ENCODE peak calls at places on chromosomes 11 and 22, in four cellular contexts. U is GM23338, P is prostate gland, C is upper lobe of left lung. E is an unnamed sample. For H3K4me1, the result is how much of the 10 kb centered on the place peaks cover.

GRCh38 chr22:22060200-22061084 is 77.9 kb upstream of the TOP3B start:
- DNase-seq in U (peak), P (no peak), C (peak), E (no peak)

GRCh38 chr11:20192641-20193040 is 32.4 kb upstream of the DBX1 start:
- DNase-seq in U (no peak), P (no peak), C (no peak), E (no peak)

GRCh38 chr11:75583710-75584658 is 21.9 kb downstream of the SERPINH1 start:
- DNase-seq in U (peak), P (peak), C (peak), E (no peak)

GRCh38 chr11:6203327-6203726 is 2.0 kb upstream of the C11orf42 start:
- DNase-seq in U (no peak), P (no peak), C (no peak), E (no peak)

GRCh38 chr11:108154591-108154990 is 33.2 kb downstream of the ACAT1 start:
- DNase-seq in U (no peak), P (no peak), C (no peak), E (no peak)

GRCh38 chr11:44781697-44782096 is 54.9 kb downstream of the TSPAN18 start:
- DNase-seq in U (no peak), P (no peak), C (no peak), E (no peak)

GRCh38 chr11:26983645-26984044 is 10.3 kb upstream of the FIBIN start:
- DNase-seq in U (no peak), P (no peak), C (no peak), E (no peak)

GRCh38 chr11:1523077-1523476 is 36.5 kb upstream of the MOB2 start:
- DNase-seq in U (no peak), P (no peak), C (no peak), E (no peak)

GRCh38 chr11:101692980-101693379 is 109.2 kb upstream of the TRPC6 start:
- DNase-seq in U (no peak), P (no peak), C (no peak), E (no peak)

GRCh38 chr11:109071712-109072524 is 350.1 kb upstream of the C11orf87 start:
- DNase-seq in U (no peak), P (peak), C (no peak), E (no peak)

GRCh38 chr11:73323464-73323863 is 15.4 kb downstream of the ARHGEF17 start:
- DNase-seq in U (peak), P (no peak), C (peak), E (peak)

GRCh38 chr22:44137415-44137814 is 43.3 kb upstream of the PARVG start:
- DNase-seq in U (no peak), P (no peak), C (no peak), E (peak)

GRCh38 chr11:17744151-17744940 is 9.8 kb downstream of the KCNC1 start:
- DNase-seq in U (no peak), P (no peak), C (no peak), E (no peak)

GRCh38 chr11:130037058-130037457 is 32.6 kb upstream of the APLP2 start:
- DNase-seq in U (no peak), P (no peak), C (no peak), E (no peak)

GRCh38 chr11:66373261-66373660 is 1.7 kb upstream of the SLC29A2 start:
- DNase-seq in U (no peak), P (peak), C (no peak), E (no peak)

DNA sequence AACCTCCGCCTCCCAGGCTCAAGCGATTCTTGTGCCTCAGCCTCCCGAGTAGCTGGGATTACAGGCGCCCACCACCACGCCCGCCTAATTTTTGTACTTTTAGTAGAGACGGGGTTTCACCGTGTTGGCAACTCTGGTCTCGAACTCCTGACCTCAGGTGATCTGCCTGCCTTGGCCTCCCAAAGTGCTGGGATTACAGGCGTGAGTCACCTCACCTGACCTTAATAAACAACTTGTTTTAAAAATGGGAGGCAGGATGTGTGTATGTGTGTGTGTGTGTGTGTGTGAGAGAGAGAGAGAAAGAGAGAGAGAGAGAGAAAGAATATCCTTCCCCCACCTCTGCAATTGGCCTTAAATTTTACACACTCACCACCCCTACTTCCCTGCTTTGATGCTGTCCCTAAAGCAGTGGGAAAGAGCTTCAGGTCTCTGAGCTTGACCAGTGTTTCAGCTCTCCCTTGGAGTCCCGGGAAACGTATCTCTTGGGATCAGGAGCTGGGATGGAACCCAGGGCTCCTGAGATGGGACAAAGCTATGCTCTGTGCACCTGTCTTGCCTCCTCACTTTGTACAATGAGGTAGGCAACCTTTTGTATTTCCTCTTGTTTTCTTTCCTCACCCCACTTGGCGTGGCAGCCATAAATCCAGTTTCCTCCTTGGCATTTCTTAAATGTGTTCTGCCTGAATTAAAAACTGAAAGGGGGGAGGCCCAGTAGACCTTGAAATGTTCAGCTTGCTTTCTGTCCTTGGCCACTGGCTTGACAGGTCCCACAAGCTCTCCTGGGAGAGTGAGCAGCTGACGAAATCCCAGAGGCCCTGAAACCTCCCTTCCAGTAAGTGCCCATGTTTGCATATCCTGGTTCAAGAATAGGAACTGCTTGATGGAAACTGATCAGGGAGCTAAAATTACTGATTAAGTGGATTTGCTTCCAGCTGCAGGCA is 17.8 kb upstream of the XBP1 start:
- DNase-seq in U (peak), P (peak), C (no peak), E (no peak)
- H3K4me1 ChIP-seq in U (under half), P (under half), C (half or more), E (under half)

GRCh38 chr22:48587236-48587865 is 1240.3 kb downstream of the BRD1 start:
- DNase-seq in U (no peak), P (no peak), C (no peak), E (no peak)
- TF ChIP-seq POLR2AphosphoS5 in U (no peak), P (no peak), C (no peak), E (no peak)

DNA sequence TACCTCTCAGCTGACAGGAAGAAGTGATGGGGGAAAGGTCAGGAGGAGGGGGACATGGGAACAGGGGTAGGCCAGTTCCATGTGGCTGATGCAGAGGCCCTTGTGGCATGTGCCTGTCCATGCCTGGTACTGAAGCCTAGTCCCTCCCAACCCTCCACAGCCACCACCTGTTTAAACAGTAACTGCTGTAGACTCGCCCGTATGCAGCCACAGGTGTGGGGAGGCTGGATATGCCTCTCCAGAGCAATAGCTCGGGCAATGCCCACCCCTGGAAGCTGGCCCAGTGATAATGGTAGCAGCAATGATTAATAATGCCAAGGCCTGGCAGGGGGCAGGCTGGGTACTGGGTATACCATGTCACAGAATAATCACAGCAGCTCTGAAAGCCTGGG is 2.3 kb downstream of the SMTN start:
- DNase-seq in U (no peak), P (no peak), C (no peak), E (no peak)
- H3K4me3 ChIP-seq in U (peak), P (no peak), C (peak), E (peak)

DNA sequence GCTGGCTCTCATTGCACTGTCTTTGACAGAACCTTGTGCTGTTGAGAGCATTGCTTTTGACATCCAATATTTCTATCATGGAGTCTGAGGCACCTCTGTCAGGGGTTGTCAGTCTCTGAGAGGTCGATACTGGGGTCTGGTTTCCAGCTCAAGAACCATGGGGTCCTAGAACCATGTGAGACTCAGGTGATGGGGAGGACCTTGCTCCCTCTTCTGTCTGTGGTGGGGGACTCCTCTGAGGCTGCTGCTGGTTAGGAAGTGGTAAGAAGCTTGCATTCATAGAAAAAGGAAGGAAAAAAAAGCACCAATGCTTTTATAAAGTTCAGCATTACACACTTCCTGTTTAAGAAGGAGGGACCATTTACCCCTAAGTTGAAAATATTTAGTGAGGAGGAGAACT is 91.8 kb upstream of the CD44 start:
- DNase-seq in U (no peak), P (no peak), C (no peak), E (no peak)
- H3K4me1 ChIP-seq in U (under half), P (under half), C (under half), E (under half)

E was measured in suprapubic skin.